ENCODE peak calls at places on chromosomes 4 and X, in seven cellular contexts. Q is AG08396; R is CD4-positive, CD25-positive, alpha-beta regulatory T cell; U is NCI-H2171 treated with DMSO at 0.1 percent for 48 hours; J is ureter; P is breast epithelium; L is CD8-positive, alpha-beta T cell. O is an unnamed sample.

GRCh38 chr4:35124116-35124515 is 1120.2 kb downstream of the ARAP2 start:
- DNase-seq in Q (no peak), L (no peak), J (no peak), P (no peak), R (no peak), U (no peak), O (no peak)

GRCh38 chr4:8270912-8271815 is 1.6 kb downstream of the HTRA3 start:
- DNase-seq in Q (no peak), P (no peak), U (no peak), J (no peak), L (no peak), R (no peak), O (no peak)

GRCh38 chrX:50707376-50707775 is 106.6 kb downstream of the SHROOM4 start:
- DNase-seq in P (no peak), Q (no peak), U (no peak), R (no peak), L (no peak), J (no peak), O (no peak)

GRCh38 chrX:100804780-100805179 is 15.4 kb upstream of the CSTF2 start:
- DNase-seq in J (no peak), U (no peak), R (no peak), Q (no peak), L (no peak), P (no peak), O (no peak)

GRCh38 chr4:139732991-139733555 is 67.5 kb downstream of the MGST2 start:
- DNase-seq in P (no peak), J (no peak), U (no peak), L (no peak), R (no peak), Q (no peak), O (no peak)

GRCh38 chr4:137530176-137530575 is 2.1 kb downstream of the PCDH18 start:
- DNase-seq in Q (peak; percentile 23), R (no peak), L (no peak), P (no peak), U (no peak), J (no peak), O (no peak)

GRCh38 chrX:119015407-119016242 is 41.2 kb downstream of the LONRF3 start:
- DNase-seq in R (no peak), Q (peak; percentile 20), L (no peak), P (peak; percentile 48), U (no peak), J (peak; percentile 71), O (peak; percentile 9)

GRCh38 chr4:177375372-177375771 is 65.7 kb downstream of the NEIL3 start:
- DNase-seq in Q (no peak), L (no peak), P (no peak), U (no peak), J (no peak), R (no peak), O (no peak)